ENCODE peak calls at places on chromosomes 16 and 17, in six cellular contexts. One of them, this sample, is unnamed.

GRCh38 chr16:85564277-85565051 is 48.7 kb upstream of the GSE1 start:
- DNase-seq in heart left ventricle: no peak
- DNase-seq in stimulated activated CD4-positive, alpha-beta T cell treated with anti-CD3 and anti-CD28 coated beads, Interleukin-1b, Interleukin-23, amount 100 ng/mL, for 24 hours: peak; percentile 24
- DNase-seq in midbrain: no peak
- DNase-seq in heart right ventricle: no peak
- DNase-seq in NCI-H1417: no peak
- DNase-seq in this sample: no peak

GRCh38 chr16:58464047-58464915 is 35.7 kb upstream of the NDRG4 start:
- DNase-seq in NCI-H1417: no peak
- DNase-seq in midbrain: no peak
- DNase-seq in stimulated activated CD4-positive, alpha-beta T cell treated with anti-CD3 and anti-CD28 coated beads, Interleukin-1b, Interleukin-23, amount 100 ng/mL, for 24 hours: no peak
- DNase-seq in heart right ventricle: peak; percentile 46
- DNase-seq in heart left ventricle: peak; percentile 67
- DNase-seq in this sample: no peak

GRCh38 chr16:58292886-58293285 is 1.9 kb downstream of the PRSS54 start:
- DNase-seq in NCI-H1417: no peak
- DNase-seq in heart left ventricle: no peak
- DNase-seq in midbrain: no peak
- DNase-seq in heart right ventricle: no peak
- DNase-seq in stimulated activated CD4-positive, alpha-beta T cell treated with anti-CD3 and anti-CD28 coated beads, Interleukin-1b, Interleukin-23, amount 100 ng/mL, for 24 hours: no peak
- DNase-seq in this sample: no peak

GRCh38 chr17:32627233-32628008 is 140.6 kb downstream of the CDK5R1 start:
- DNase-seq in heart right ventricle: no peak
- DNase-seq in NCI-H1417: peak; percentile 34
- DNase-seq in stimulated activated CD4-positive, alpha-beta T cell treated with anti-CD3 and anti-CD28 coated beads, Interleukin-1b, Interleukin-23, amount 100 ng/mL, for 24 hours: no peak
- DNase-seq in heart left ventricle: no peak
- DNase-seq in midbrain: peak; percentile 77
- DNase-seq in this sample: no peak

GRCh38 chr16:55634193-55634592 is 21.6 kb upstream of the SLC6A2 start:
- DNase-seq in NCI-H1417: no peak
- DNase-seq in midbrain: no peak
- DNase-seq in heart left ventricle: no peak
- DNase-seq in heart right ventricle: no peak
- DNase-seq in stimulated activated CD4-positive, alpha-beta T cell treated with anti-CD3 and anti-CD28 coated beads, Interleukin-1b, Interleukin-23, amount 100 ng/mL, for 24 hours: no peak
- DNase-seq in this sample: no peak

GRCh38 chr17:29495011-29495410 is 71.8 kb downstream of the ABHD15 start:
- DNase-seq in heart left ventricle: no peak
- DNase-seq in heart right ventricle: no peak
- DNase-seq in midbrain: no peak
- DNase-seq in stimulated activated CD4-positive, alpha-beta T cell treated with anti-CD3 and anti-CD28 coated beads, Interleukin-1b, Interleukin-23, amount 100 ng/mL, for 24 hours: no peak
- DNase-seq in NCI-H1417: no peak
- DNase-seq in this sample: no peak

GRCh38 chr16:25109643-25110042 is 1.9 kb upstream of the LCMT1 start:
- DNase-seq in midbrain: no peak
- DNase-seq in NCI-H1417: no peak
- DNase-seq in heart left ventricle: peak; percentile 46
- DNase-seq in stimulated activated CD4-positive, alpha-beta T cell treated with anti-CD3 and anti-CD28 coated beads, Interleukin-1b, Interleukin-23, amount 100 ng/mL, for 24 hours: no peak
- DNase-seq in heart right ventricle: no peak
- DNase-seq in this sample: no peak

GRCh38 chr16:24761526-24761925 is 32.1 kb downstream of the TNRC6A start:
- DNase-seq in midbrain: no peak
- DNase-seq in NCI-H1417: no peak
- DNase-seq in heart left ventricle: no peak
- DNase-seq in stimulated activated CD4-positive, alpha-beta T cell treated with anti-CD3 and anti-CD28 coated beads, Interleukin-1b, Interleukin-23, amount 100 ng/mL, for 24 hours: no peak
- DNase-seq in heart right ventricle: no peak
- DNase-seq in this sample: no peak

GRCh38 chr17:60089097-60089844 is 10.6 kb upstream of the HEATR6 start:
- DNase-seq in heart right ventricle: no peak
- DNase-seq in heart left ventricle: no peak
- DNase-seq in midbrain: no peak
- DNase-seq in NCI-H1417: no peak
- DNase-seq in stimulated activated CD4-positive, alpha-beta T cell treated with anti-CD3 and anti-CD28 coated beads, Interleukin-1b, Interleukin-23, amount 100 ng/mL, for 24 hours: no peak
- DNase-seq in this sample: no peak

This sample was measured in CD4-positive, CD25-positive, alpha-beta regulatory T cell.